ENCODE peak calls at places on chromosomes 1 and 21, in six cellular contexts. Y is GM12878, P is cardiac muscle cell, N is pancreas, R is transverse colon, O is Peyer's patch. I is an unnamed sample.
A peak's percentile ranks its signal among the peaks of the same experiment; 100 is the strongest.

GRCh38 chr1:159000627-159001026 is 9.1 kb upstream of the IFI16 start:
- DNase-seq in Y (no peak), P (peak; percentile 96), N (peak; percentile 49), R (peak; percentile 72), O (no peak), I (peak; percentile 78)

GRCh38 chr1:175158133-175158532 is 34.4 kb downstream of the KIAA0040 start:
- DNase-seq in Y (no peak), P (no peak), N (no peak), R (no peak), O (no peak), I (no peak)

GRCh38 chr1:230191079-230191478 is 124.0 kb downstream of the GALNT2 start:
- DNase-seq in Y (no peak), P (peak; percentile 89), N (no peak), R (peak; percentile 48), O (no peak), I (peak; percentile 49)

GRCh38 chr1:67639336-67639735 is 45.7 kb upstream of the GADD45A start:
- DNase-seq in Y (no peak), P (peak; percentile 56), N (no peak), R (no peak), O (no peak), I (no peak)

GRCh38 chr1:121586369-121587229 is 401.8 kb downstream of the SRGAP2C start:
- DNase-seq in Y (no peak), P (no peak), N (peak; percentile 13), R (peak; percentile 15), O (no peak), I (no peak)

GRCh38 chr21:38467369-38467768 is 30.9 kb downstream of the ERG start:
- DNase-seq in Y (no peak), P (no peak), N (no peak), R (no peak), O (no peak), I (no peak)

GRCh38 chr1:36203554-36204346 is 20.5 kb upstream of the THRAP3 start:
- DNase-seq in Y (no peak), P (peak; percentile 83), N (peak; percentile 30), R (peak; percentile 21), O (no peak), I (no peak)

GRCh38 chr1:65310078-65310587 is 790 bp downstream of the DNAJC6 start:
- DNase-seq in Y (no peak), P (no peak), N (peak; percentile 45), R (peak; percentile 9), O (no peak), I (no peak)

GRCh38 chr1:240691521-240692338 is 79.8 kb upstream of the GREM2 start:
- DNase-seq in Y (no peak), P (peak; percentile 9), N (no peak), R (peak; percentile 19), O (no peak), I (no peak)

GRCh38 chr1:235416662-235417049 is 49.4 kb downstream of the TBCE start:
- DNase-seq in Y (no peak), P (peak; percentile 46), N (no peak), R (no peak), O (no peak), I (no peak)

GRCh38 chr1:34870395-34870794 is 10.8 kb upstream of the SMIM12 start:
- DNase-seq in Y (no peak), P (no peak), N (no peak), R (no peak), O (no peak), I (no peak)

GRCh38 chr21:42621166-42621827 is 32.1 kb upstream of the PDE9A start:
- DNase-seq in Y (no peak), P (no peak), N (no peak), R (peak; percentile 58), O (no peak), I (no peak)

GRCh38 chr1:61050541-61051454 is 31.6 kb upstream of the NFIA start:
- DNase-seq in Y (no peak), P (peak; percentile 22), N (peak; percentile 49), R (peak; percentile 59), O (no peak), I (peak; percentile 38)

DNA sequence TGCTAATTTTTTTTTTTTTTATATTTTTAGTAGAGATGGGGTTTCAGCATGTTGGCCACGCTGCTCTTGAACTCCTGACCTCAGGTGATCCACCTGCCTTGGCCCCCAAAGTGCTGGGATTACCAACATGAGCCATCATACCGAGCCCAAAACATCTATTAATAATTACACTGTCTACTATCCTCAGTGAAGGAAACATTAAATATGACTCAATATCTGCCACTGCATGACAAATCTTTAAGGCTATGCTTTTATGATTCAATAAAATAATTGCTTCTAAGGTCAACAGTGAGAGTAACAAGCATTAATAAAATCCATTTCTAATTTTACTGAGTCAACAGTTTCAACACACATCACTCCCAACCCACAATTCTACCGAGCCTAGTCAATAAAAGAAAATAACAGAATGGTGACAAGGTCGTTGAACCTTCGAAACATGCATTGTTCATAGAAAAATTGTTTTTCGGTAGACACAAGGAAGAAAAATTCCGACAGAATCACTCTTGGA is 125.5 kb upstream of the CHRM3 start:
- DNase-seq in Y (no peak), P (no peak), N (no peak), R (no peak), O (no peak), I (no peak)
- H3K9me3 ChIP-seq in Y (no peaks in the 10 kb centered on the region), P (no peaks in the 10 kb centered on the region), N (no peaks in the 10 kb centered on the region), R (no peaks in the 10 kb centered on the region), O (no peaks in the 10 kb centered on the region), I (no peaks in the 10 kb centered on the region)

GRCh38 chr21:7947422-7947821 is 2574.0 kb upstream of the TPTE start:
- DNase-seq in Y (no peak), P (no peak), N (no peak), R (no peak), O (no peak), I (no peak)
- H3K9me3 ChIP-seq in Y (peaks cover 7% of the 10 kb centered on the region), P (peaks cover 80% of the 10 kb centered on the region), N (peaks cover 22% of the 10 kb centered on the region), R (peaks cover 80% of the 10 kb centered on the region), O (no peaks in the 10 kb centered on the region), I (peaks cover 10% of the 10 kb centered on the region)

DNA sequence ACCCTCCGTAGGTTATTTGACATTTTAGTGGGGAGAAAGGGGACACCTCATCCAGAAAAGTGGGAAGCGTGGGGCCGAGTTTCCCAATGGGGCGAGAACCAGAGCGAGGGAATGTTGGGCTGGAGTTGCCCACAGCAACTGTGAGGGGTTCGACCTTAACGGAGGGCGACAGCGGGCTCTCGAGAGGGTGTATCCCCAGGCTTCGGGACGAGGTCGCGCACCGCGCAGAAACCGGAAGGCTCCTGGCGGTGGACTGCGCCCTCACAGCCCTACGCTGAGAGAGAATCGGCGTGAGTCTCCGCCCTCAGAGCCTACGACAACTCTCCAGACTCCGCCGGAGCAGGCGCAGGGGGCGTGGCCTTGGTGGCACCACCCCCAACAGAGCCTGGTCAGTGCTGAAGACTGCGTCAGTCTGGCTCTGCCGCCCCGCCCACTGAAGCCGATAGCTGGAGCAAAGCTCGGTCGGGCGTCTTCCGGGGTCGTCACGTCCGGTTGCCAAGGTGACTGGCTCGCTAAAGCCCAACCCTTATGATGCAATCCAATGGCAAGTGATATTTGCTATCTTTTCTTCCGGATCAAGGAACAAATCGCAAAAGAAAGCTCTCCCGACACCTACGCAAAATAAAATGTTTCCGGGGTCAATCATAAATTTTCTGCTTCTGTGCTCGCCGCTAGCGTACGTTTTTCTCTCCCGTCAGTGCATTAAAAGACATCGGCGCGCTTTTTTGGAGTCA is at the start of gene LRIF1:
- DNase-seq in Y (peak; percentile 99), P (peak; percentile 100), N (peak; percentile 99), R (peak; percentile 100), O (peak; percentile 100), I (peak; percentile 98)
- H3K9me3 ChIP-seq in Y (peaks cover 28% of the 10 kb centered on the region), P (no peaks in the 10 kb centered on the region), N (no peaks in the 10 kb centered on the region), R (peaks cover 19% of the 10 kb centered on the region), O (peaks cover 4% of the 10 kb centered on the region), I (no peaks in the 10 kb centered on the region)

GRCh38 chr1:86649618-86650017 is 54.8 kb upstream of the SH3GLB1 start:
- DNase-seq in Y (no peak), P (no peak), N (no peak), R (no peak), O (no peak), I (no peak)
- H3K9me3 ChIP-seq in Y (no peaks in the 10 kb centered on the region), P (no peaks in the 10 kb centered on the region), N (no peaks in the 10 kb centered on the region), R (no peaks in the 10 kb centered on the region), O (no peaks in the 10 kb centered on the region), I (no peaks in the 10 kb centered on the region)

GRCh38 chr1:25877155-25877554 is 1.6 kb upstream of the PAQR7 start:
- DNase-seq in Y (no peak), P (no peak), N (no peak), R (no peak), O (no peak), I (no peak)
- H3K9me3 ChIP-seq in Y (no peaks in the 10 kb centered on the region), P (no peaks in the 10 kb centered on the region), N (no peaks in the 10 kb centered on the region), R (no peaks in the 10 kb centered on the region), O (no peaks in the 10 kb centered on the region), I (no peaks in the 10 kb centered on the region)

GRCh38 chr1:2834741-2835564 is 33.5 kb upstream of the TTC34 start:
- DNase-seq in Y (no peak), P (no peak), N (no peak), R (no peak), O (no peak), I (no peak)
- H3K9me3 ChIP-seq in Y (no peaks in the 10 kb centered on the region), P (no peaks in the 10 kb centered on the region), N (no peaks in the 10 kb centered on the region), R (no peaks in the 10 kb centered on the region), O (no peaks in the 10 kb centered on the region), I (no peaks in the 10 kb centered on the region)

DNA sequence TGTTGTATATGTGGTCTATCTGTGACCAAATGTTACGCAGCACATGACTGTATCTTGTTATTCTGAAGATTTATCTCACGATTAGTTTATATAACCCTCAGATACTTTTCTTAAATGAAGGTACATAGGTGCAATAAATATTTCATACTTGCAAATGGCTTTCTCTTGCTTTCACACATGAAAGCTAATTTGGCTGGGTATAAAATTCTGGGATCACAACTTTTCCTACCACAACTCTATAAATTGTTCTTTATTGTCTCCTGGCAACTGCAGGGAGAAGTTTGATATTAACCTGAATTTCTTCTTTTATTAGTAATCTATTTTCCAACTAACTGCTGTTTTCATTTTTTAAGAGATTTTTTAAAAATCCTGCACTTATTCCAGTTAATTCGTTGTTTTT is 58.9 kb downstream of the KCNK2 start:
- DNase-seq in Y (no peak), P (no peak), N (no peak), R (no peak), O (no peak), I (no peak)
- H3K9me3 ChIP-seq in Y (no peaks in the 10 kb centered on the region), P (no peaks in the 10 kb centered on the region), N (no peaks in the 10 kb centered on the region), R (no peaks in the 10 kb centered on the region), O (no peaks in the 10 kb centered on the region), I (no peaks in the 10 kb centered on the region)

GRCh38 chr21:19290328-19290727 is 886.7 kb upstream of the TMPRSS15 start:
- DNase-seq in Y (no peak), P (no peak), N (no peak), R (no peak), O (no peak), I (no peak)
- H3K9me3 ChIP-seq in Y (no peaks in the 10 kb centered on the region), P (no peaks in the 10 kb centered on the region), N (no peaks in the 10 kb centered on the region), R (no peaks in the 10 kb centered on the region), O (no peaks in the 10 kb centered on the region), I (no peaks in the 10 kb centered on the region)